ENCODE peak calls at places on chromosomes 1 and 21, in six cellular contexts. One of them, this sample, is unnamed.

GRCh38 chr1:234977891-234978396 is 150.7 kb downstream of the TOMM20 start:
- DNase-seq in ascending aorta: no peak
- DNase-seq in heart right ventricle: no peak
- DNase-seq in endodermal cell: no peak
- DNase-seq in kidney: no peak
- DNase-seq in CD8-positive, alpha-beta T cell: no peak
- DNase-seq in this sample: no peak

GRCh38 chr1:51304360-51304759 is 26.0 kb downstream of the TTC39A start:
- DNase-seq in ascending aorta: no peak
- DNase-seq in heart right ventricle: no peak
- DNase-seq in endodermal cell: no peak
- DNase-seq in kidney: no peak
- DNase-seq in CD8-positive, alpha-beta T cell: no peak
- DNase-seq in this sample: no peak

GRCh38 chr1:208185801-208186201 is 58.4 kb downstream of the PLXNA2 start:
- DNase-seq in ascending aorta: no peak
- DNase-seq in heart right ventricle: no peak
- DNase-seq in endodermal cell: no peak
- DNase-seq in kidney: no peak
- DNase-seq in CD8-positive, alpha-beta T cell: no peak
- DNase-seq in this sample: no peak

GRCh38 chr21:38806942-38807284 is 1.2 kb downstream of the ETS2 start:
- DNase-seq in ascending aorta: no peak
- DNase-seq in heart right ventricle: no peak
- DNase-seq in endodermal cell: no peak
- DNase-seq in kidney: no peak
- DNase-seq in CD8-positive, alpha-beta T cell: no peak
- DNase-seq in this sample: no peak

GRCh38 chr1:37325010-37325409 is 149.4 kb upstream of the ZC3H12A start:
- DNase-seq in ascending aorta: no peak
- DNase-seq in heart right ventricle: no peak
- DNase-seq in endodermal cell: no peak
- DNase-seq in kidney: peak; percentile 11
- DNase-seq in CD8-positive, alpha-beta T cell: no peak
- DNase-seq in this sample: no peak

GRCh38 chr1:211935448-211935970 is 99.8 kb downstream of the INTS7 start:
- DNase-seq in ascending aorta: no peak
- DNase-seq in heart right ventricle: no peak
- DNase-seq in endodermal cell: no peak
- DNase-seq in kidney: no peak
- DNase-seq in CD8-positive, alpha-beta T cell: no peak
- DNase-seq in this sample: no peak

GRCh38 chr1:47708658-47709301 is 270.9 kb downstream of the FOXD2 start:
- DNase-seq in ascending aorta: no peak
- DNase-seq in heart right ventricle: no peak
- DNase-seq in endodermal cell: peak; percentile 93
- DNase-seq in kidney: no peak
- DNase-seq in CD8-positive, alpha-beta T cell: no peak
- DNase-seq in this sample: no peak

GRCh38 chr1:67418839-67419586 is 11.2 kb downstream of the SERBP1 start:
- DNase-seq in ascending aorta: no peak
- DNase-seq in heart right ventricle: no peak
- DNase-seq in endodermal cell: no peak
- DNase-seq in kidney: no peak
- DNase-seq in CD8-positive, alpha-beta T cell: no peak
- DNase-seq in this sample: no peak

GRCh38 chr21:44884059-44884458 is 10.6 kb upstream of the PTTG1IP start:
- DNase-seq in ascending aorta: no peak
- DNase-seq in heart right ventricle: no peak
- DNase-seq in endodermal cell: no peak
- DNase-seq in kidney: peak; percentile 49
- DNase-seq in CD8-positive, alpha-beta T cell: no peak
- DNase-seq in this sample: no peak

GRCh38 chr1:1777510-1777909 is 760 bp downstream of the NADK start:
- DNase-seq in ascending aorta: peak; percentile 82
- DNase-seq in heart right ventricle: peak; percentile 58
- DNase-seq in endodermal cell: no peak
- DNase-seq in kidney: peak; percentile 65
- DNase-seq in CD8-positive, alpha-beta T cell: no peak
- DNase-seq in this sample: peak; percentile 61

GRCh38 chr21:45537111-45537745 is 5.0 kb downstream of the SLC19A1 start:
- DNase-seq in ascending aorta: peak; percentile 58
- DNase-seq in heart right ventricle: no peak
- DNase-seq in endodermal cell: peak; percentile 30
- DNase-seq in kidney: peak; percentile 75
- DNase-seq in CD8-positive, alpha-beta T cell: no peak
- DNase-seq in this sample: no peak

GRCh38 chr1:66752671-66753371 is 562 bp downstream of the DYNLT5 start:
- DNase-seq in ascending aorta: no peak
- DNase-seq in heart right ventricle: no peak
- DNase-seq in endodermal cell: peak; percentile 66
- DNase-seq in kidney: no peak
- DNase-seq in CD8-positive, alpha-beta T cell: no peak
- DNase-seq in this sample: no peak

GRCh38 chr1:150127868-150128267 is 21.8 kb upstream of the PLEKHO1 start:
- DNase-seq in ascending aorta: no peak
- DNase-seq in heart right ventricle: no peak
- DNase-seq in endodermal cell: no peak
- DNase-seq in kidney: no peak
- DNase-seq in CD8-positive, alpha-beta T cell: no peak
- DNase-seq in this sample: no peak

GRCh38 chr1:67716800-67717199 is 31.8 kb downstream of the GADD45A start:
- DNase-seq in ascending aorta: no peak
- DNase-seq in heart right ventricle: no peak
- DNase-seq in endodermal cell: no peak
- DNase-seq in kidney: no peak
- DNase-seq in CD8-positive, alpha-beta T cell: no peak
- DNase-seq in this sample: peak; percentile 35

GRCh38 chr1:201719812-201720521 is 109.0 kb upstream of the IPO9 start:
- DNase-seq in ascending aorta: no peak
- DNase-seq in heart right ventricle: peak; percentile 87
- DNase-seq in endodermal cell: peak; percentile 79
- DNase-seq in kidney: peak; percentile 86
- DNase-seq in CD8-positive, alpha-beta T cell: no peak
- DNase-seq in this sample: peak; percentile 69

GRCh38 chr1:208183977-208184901 is 59.9 kb downstream of the PLXNA2 start:
- DNase-seq in ascending aorta: peak; percentile 83
- DNase-seq in heart right ventricle: no peak
- DNase-seq in endodermal cell: no peak
- DNase-seq in kidney: no peak
- DNase-seq in CD8-positive, alpha-beta T cell: no peak
- DNase-seq in this sample: peak; percentile 27

GRCh38 chr1:232142403-232143314 is 487.3 kb downstream of the SIPA1L2 start:
- DNase-seq in ascending aorta: peak; percentile 87
- DNase-seq in heart right ventricle: peak; percentile 16
- DNase-seq in endodermal cell: peak; percentile 53
- DNase-seq in kidney: peak; percentile 45
- DNase-seq in CD8-positive, alpha-beta T cell: no peak
- DNase-seq in this sample: peak; percentile 16

GRCh38 chr1:38730511-38731397 is 128.8 kb downstream of the RRAGC start:
- DNase-seq in ascending aorta: no peak
- DNase-seq in heart right ventricle: no peak
- DNase-seq in endodermal cell: peak; percentile 20
- DNase-seq in kidney: no peak
- DNase-seq in CD8-positive, alpha-beta T cell: no peak
- DNase-seq in this sample: no peak

GRCh38 chr1:10839188-10839770 is 42.8 kb upstream of the CASZ1 start:
- DNase-seq in ascending aorta: no peak
- DNase-seq in heart right ventricle: no peak
- DNase-seq in endodermal cell: peak; percentile 69
- DNase-seq in kidney: no peak
- DNase-seq in CD8-positive, alpha-beta T cell: no peak
- DNase-seq in this sample: no peak

GRCh38 chr1:234601217-234602017 is 8.6 kb downstream of the IRF2BP2 start:
- DNase-seq in ascending aorta: no peak
- DNase-seq in heart right ventricle: no peak
- DNase-seq in endodermal cell: no peak
- DNase-seq in kidney: no peak
- DNase-seq in CD8-positive, alpha-beta T cell: peak; percentile 36
- DNase-seq in this sample: no peak

GRCh38 chr21:44370027-44370735 is 16.8 kb downstream of the TRPM2 start:
- DNase-seq in ascending aorta: peak; percentile 56
- DNase-seq in heart right ventricle: no peak
- DNase-seq in endodermal cell: peak; percentile 88
- DNase-seq in kidney: peak; percentile 77
- DNase-seq in CD8-positive, alpha-beta T cell: no peak
- DNase-seq in this sample: no peak

GRCh38 chr1:2542262-2542915 is 12.3 kb upstream of the HES5 start:
- DNase-seq in ascending aorta: no peak
- DNase-seq in heart right ventricle: no peak
- DNase-seq in endodermal cell: no peak
- DNase-seq in kidney: no peak
- DNase-seq in CD8-positive, alpha-beta T cell: no peak
- DNase-seq in this sample: no peak

GRCh38 chr1:244060691-244061090 is 9.6 kb downstream of the ZBTB18 start:
- DNase-seq in ascending aorta: no peak
- DNase-seq in heart right ventricle: no peak
- DNase-seq in endodermal cell: no peak
- DNase-seq in kidney: no peak
- DNase-seq in CD8-positive, alpha-beta T cell: no peak
- DNase-seq in this sample: no peak

GRCh38 chr1:59146651-59147358 is 150.1 kb upstream of the FGGY start:
- DNase-seq in ascending aorta: peak; percentile 74
- DNase-seq in heart right ventricle: peak; percentile 61
- DNase-seq in endodermal cell: peak; percentile 85
- DNase-seq in kidney: peak; percentile 88
- DNase-seq in CD8-positive, alpha-beta T cell: peak; percentile 47
- DNase-seq in this sample: peak; percentile 46

GRCh38 chr1:93459126-93459525 is 11.2 kb downstream of the FNBP1L start:
- DNase-seq in ascending aorta: no peak
- DNase-seq in heart right ventricle: no peak
- DNase-seq in endodermal cell: no peak
- DNase-seq in kidney: no peak
- DNase-seq in CD8-positive, alpha-beta T cell: no peak
- DNase-seq in this sample: no peak

GRCh38 chr1:82343381-82343780 is 542.6 kb downstream of the ADGRL2 start:
- DNase-seq in ascending aorta: no peak
- DNase-seq in heart right ventricle: no peak
- DNase-seq in endodermal cell: no peak
- DNase-seq in kidney: no peak
- DNase-seq in CD8-positive, alpha-beta T cell: no peak
- DNase-seq in this sample: no peak

GRCh38 chr1:229147086-229147485 is 123.8 kb upstream of the RAB4A start:
- DNase-seq in ascending aorta: no peak
- DNase-seq in heart right ventricle: no peak
- DNase-seq in endodermal cell: no peak
- DNase-seq in kidney: no peak
- DNase-seq in CD8-positive, alpha-beta T cell: no peak
- DNase-seq in this sample: no peak

GRCh38 chr21:22885079-22885478 is 1886.9 kb downstream of the NCAM2 start:
- DNase-seq in ascending aorta: no peak
- DNase-seq in heart right ventricle: no peak
- DNase-seq in endodermal cell: no peak
- DNase-seq in kidney: no peak
- DNase-seq in CD8-positive, alpha-beta T cell: no peak
- DNase-seq in this sample: no peak

GRCh38 chr1:113058861-113059441 is 14.0 kb upstream of the LRIG2 start:
- DNase-seq in ascending aorta: no peak
- DNase-seq in heart right ventricle: no peak
- DNase-seq in endodermal cell: no peak
- DNase-seq in kidney: no peak
- DNase-seq in CD8-positive, alpha-beta T cell: no peak
- DNase-seq in this sample: no peak

GRCh38 chr1:46659307-46659870 is 8.8 kb downstream of the ATPAF1 start:
- DNase-seq in ascending aorta: no peak
- DNase-seq in heart right ventricle: no peak
- DNase-seq in endodermal cell: no peak
- DNase-seq in kidney: no peak
- DNase-seq in CD8-positive, alpha-beta T cell: no peak
- DNase-seq in this sample: no peak
- H3K36me3 ChIP-seq in ascending aorta: peaks cover 35% of the 10 kb centered on the region
- H3K36me3 ChIP-seq in heart right ventricle: no peaks in the 10 kb centered on the region
- H3K36me3 ChIP-seq in endodermal cell: peaks cover 58% of the 10 kb centered on the region
- H3K36me3 ChIP-seq in kidney: peaks cover 10% of the 10 kb centered on the region
- H3K36me3 ChIP-seq in CD8-positive, alpha-beta T cell: peaks cover 15% of the 10 kb centered on the region
- H3K36me3 ChIP-seq in this sample: no peaks in the 10 kb centered on the region

GRCh38 chr1:15848929-15849774 is 1.6 kb downstream of the SPEN start:
- DNase-seq in ascending aorta: peak; percentile 93
- DNase-seq in heart right ventricle: peak; percentile 83
- DNase-seq in endodermal cell: peak; percentile 95
- DNase-seq in kidney: peak; percentile 94
- DNase-seq in CD8-positive, alpha-beta T cell: peak; percentile 67
- DNase-seq in this sample: peak; percentile 86
- H3K4me3 ChIP-seq in ascending aorta: peak overlapping the region; percentile 98
- H3K4me3 ChIP-seq in heart right ventricle: peak overlapping the region; percentile 76
- H3K4me3 ChIP-seq in endodermal cell: peak overlapping the region; percentile 97
- H3K4me3 ChIP-seq in kidney: peak overlapping the region; percentile 96
- H3K4me3 ChIP-seq in CD8-positive, alpha-beta T cell: peak overlapping the region; percentile 99
- H3K4me3 ChIP-seq in this sample: peak overlapping the region; percentile 74

DNA sequence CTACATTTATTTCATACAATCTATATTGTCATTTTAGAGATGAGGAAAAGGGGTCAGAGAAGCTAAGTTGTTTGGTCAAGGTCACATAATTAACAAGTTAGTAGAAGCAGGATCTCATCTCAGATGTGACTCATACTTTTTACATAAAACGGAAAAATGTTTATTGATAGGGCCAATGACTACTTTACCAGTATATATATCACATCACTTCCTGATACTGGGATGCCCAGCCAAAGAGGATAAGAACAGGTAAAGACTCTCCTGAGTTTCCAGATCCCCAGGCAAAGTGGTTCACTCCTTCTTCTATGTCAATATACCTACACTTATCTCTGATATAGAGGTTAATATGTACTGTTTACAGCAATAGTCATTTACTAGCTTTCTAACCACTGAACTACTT is 21.0 kb downstream of the YIPF1 start:
- DNase-seq in ascending aorta: no peak
- DNase-seq in heart right ventricle: no peak
- DNase-seq in endodermal cell: no peak
- DNase-seq in kidney: no peak
- DNase-seq in CD8-positive, alpha-beta T cell: no peak
- DNase-seq in this sample: no peak
- H3K36me3 ChIP-seq in ascending aorta: peaks cover 44% of the 10 kb centered on the region
- H3K36me3 ChIP-seq in heart right ventricle: peaks cover 3% of the 10 kb centered on the region
- H3K36me3 ChIP-seq in endodermal cell: peaks cover 51% of the 10 kb centered on the region
- H3K36me3 ChIP-seq in kidney: peaks cover 25% of the 10 kb centered on the region
- H3K36me3 ChIP-seq in CD8-positive, alpha-beta T cell: no peaks in the 10 kb centered on the region
- H3K36me3 ChIP-seq in this sample: peaks cover 62% of the 10 kb centered on the region

GRCh38 chr21:42218836-42219605 is at the start of gene ABCG1:
- DNase-seq in ascending aorta: peak; percentile 61
- DNase-seq in heart right ventricle: no peak
- DNase-seq in endodermal cell: peak; percentile 88
- DNase-seq in kidney: peak; percentile 81
- DNase-seq in CD8-positive, alpha-beta T cell: peak; percentile 71
- DNase-seq in this sample: no peak

GRCh38 chr21:42221581-42222345 is 2.8 kb downstream of the ABCG1 start:
- DNase-seq in ascending aorta: no peak
- DNase-seq in heart right ventricle: peak; percentile 60
- DNase-seq in endodermal cell: peak; percentile 14
- DNase-seq in kidney: no peak
- DNase-seq in CD8-positive, alpha-beta T cell: no peak
- DNase-seq in this sample: no peak

GRCh38 chr21:42219606-42220137 is 732 bp downstream of the ABCG1 start:
- DNase-seq in ascending aorta: peak; percentile 69
- DNase-seq in heart right ventricle: no peak
- DNase-seq in endodermal cell: peak; percentile 72
- DNase-seq in kidney: peak; percentile 89
- DNase-seq in CD8-positive, alpha-beta T cell: peak; percentile 45
- DNase-seq in this sample: no peak

GRCh38 chr21:42222386-42222785 is 3.4 kb downstream of the ABCG1 start:
- DNase-seq in ascending aorta: no peak
- DNase-seq in heart right ventricle: no peak
- DNase-seq in endodermal cell: peak; percentile 23
- DNase-seq in kidney: no peak
- DNase-seq in CD8-positive, alpha-beta T cell: no peak
- DNase-seq in this sample: no peak

GRCh38 chr21:42220138-42220701 is 1.3 kb downstream of the ABCG1 start:
- DNase-seq in ascending aorta: peak; percentile 84
- DNase-seq in heart right ventricle: peak; percentile 77
- DNase-seq in endodermal cell: peak; percentile 84
- DNase-seq in kidney: peak; percentile 79
- DNase-seq in CD8-positive, alpha-beta T cell: peak; percentile 77
- DNase-seq in this sample: peak; percentile 56
- H3K4me3 ChIP-seq in ascending aorta: peak overlapping the region; percentile 68
- H3K4me3 ChIP-seq in heart right ventricle: peak overlapping the region; percentile 83
- H3K4me3 ChIP-seq in endodermal cell: peak overlapping the region; percentile 82
- H3K4me3 ChIP-seq in kidney: peak overlapping the region; percentile 80
- H3K4me3 ChIP-seq in CD8-positive, alpha-beta T cell: peak overlapping the region; percentile 84
- H3K4me3 ChIP-seq in this sample: peak overlapping the region; percentile 85

This sample was measured in gastrocnemius medialis.